ENCODE peak calls at places on chromosomes 13 and 19, in six cellular contexts. U is HL-60, L is GM12878, B is sigmoid colon, Y is transverse colon, E is Panc1. H is an unnamed sample.
A peak's percentile ranks its signal among the peaks of the same experiment; 100 is the strongest.

GRCh38 chr13:93942016-93942415 is 537.5 kb downstream of the DCT start:
- DNase-seq in L (no peak), E (no peak), B (no peak), Y (no peak), U (no peak), H (no peak)

GRCh38 chr19:13091400-13092161 is 11.1 kb downstream of the LYL1 start:
- DNase-seq in Y (no peak), L (no peak), E (no peak), B (peak; percentile 91), U (peak; percentile 40), H (no peak)

GRCh38 chr19:3716147-3716668 is 8.0 kb downstream of the TJP3 start:
- DNase-seq in B (no peak), L (no peak), Y (no peak), E (no peak), U (no peak), H (no peak)

GRCh38 chr19:18304496-18305312 is 18.2 kb downstream of the LSM4 start:
- DNase-seq in E (no peak), U (peak; percentile 67), B (peak; percentile 94), L (no peak), Y (peak; percentile 75), H (peak; percentile 80)

GRCh38 chr19:49932041-49932451 is 2.7 kb upstream of the NUP62 start:
- DNase-seq in Y (no peak), B (no peak), L (no peak), U (no peak), E (no peak), H (no peak)

GRCh38 chr19:49210108-49210900 is 52.7 kb downstream of the TRPM4 start:
- DNase-seq in E (no peak), Y (peak; percentile 42), L (no peak), U (no peak), B (peak; percentile 84), H (no peak)

GRCh38 chr13:51267581-51267980 is 45.4 kb downstream of the FAM124A start:
- DNase-seq in E (no peak), U (no peak), B (peak; percentile 21), Y (no peak), L (no peak), H (no peak)

GRCh38 chr19:15871570-15871969 is 26.3 kb downstream of the CYP4F2 start:
- DNase-seq in U (peak; percentile 76), B (no peak), L (no peak), Y (peak; percentile 11), E (no peak), H (no peak)

GRCh38 chr13:83498045-83498444 is 384.2 kb downstream of the SLITRK1 start:
- DNase-seq in E (no peak), U (no peak), Y (no peak), B (no peak), L (no peak), H (no peak)

GRCh38 chr13:72127031-72127430 is 260.0 kb upstream of the DACH1 start:
- DNase-seq in E (no peak), Y (no peak), U (no peak), L (no peak), B (no peak), H (no peak)

GRCh38 chr19:6018786-6019185 is 40.8 kb upstream of the RANBP3 start:
- DNase-seq in L (no peak), E (no peak), Y (no peak), B (peak; percentile 57), U (no peak), H (no peak)

GRCh38 chr19:1837625-1838105 is 10.6 kb downstream of the REXO1 start:
- DNase-seq in U (peak; percentile 44), E (no peak), L (no peak), B (no peak), Y (peak; percentile 72), H (peak; percentile 48)

GRCh38 chr13:42279080-42279479 is 7.1 kb downstream of the AKAP11 start:
- DNase-seq in Y (no peak), E (no peak), L (no peak), U (peak; percentile 55), B (no peak), H (no peak)

GRCh38 chr19:40241809-40242384 is 15.4 kb upstream of the CCNP start:
- DNase-seq in U (no peak), Y (no peak), L (no peak), E (no peak), B (no peak), H (no peak)

GRCh38 chr13:40680659-40681323 is 14.3 kb upstream of the FOXO1 start:
- DNase-seq in E (no peak), B (no peak), U (no peak), L (no peak), Y (no peak), H (no peak)

GRCh38 chr19:34171539-34171876 is 796 bp upstream of the LSM14A start:
- DNase-seq in U (no peak), E (no peak), L (peak; percentile 51), Y (no peak), B (no peak), H (no peak)

GRCh38 chr13:98443800-98444325 is 133.0 kb downstream of the STK24 start:
- DNase-seq in B (no peak), U (no peak), Y (no peak), L (no peak), E (no peak), H (no peak)
- TF ChIP-seq POLR2AphosphoS5 in B (no peak), U (no peak), Y (no peak), L (no peak), E (no peak), H (no peak)

GRCh38 chr19:11138659-11139526 is 16.7 kb downstream of the SPC24 start:
- DNase-seq in Y (peak; percentile 62), E (no peak), B (peak; percentile 94), U (peak; percentile 37), L (no peak), H (peak; percentile 68)
- TF ChIP-seq CTCF in Y (no peak), E (no peak), B (no peak), U (no peak), L (no peak), H (no peak)

DNA sequence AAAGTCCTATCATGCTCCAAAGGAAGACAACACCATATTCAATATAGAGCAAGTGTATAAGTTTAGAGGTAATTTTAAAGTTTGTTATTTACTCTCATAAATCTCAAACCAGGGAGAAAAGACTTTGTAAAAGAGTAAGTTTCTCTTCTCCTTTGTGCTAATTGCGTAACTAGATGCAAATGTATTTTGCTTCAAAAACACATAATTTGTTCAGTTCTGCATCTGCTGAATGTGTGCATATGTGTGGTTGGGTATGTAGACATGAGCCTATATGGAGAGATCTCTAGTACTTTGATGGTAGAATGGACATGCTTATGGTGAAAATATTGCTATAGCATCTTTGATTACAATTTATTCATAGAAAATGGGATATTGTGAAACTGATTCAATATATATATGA is 17.8 kb upstream of the MIR17HG start:
- DNase-seq in B (no peak), L (no peak), Y (no peak), U (no peak), E (no peak), H (no peak)
- TF ChIP-seq POLR2AphosphoS5 in B (no peak), L (no peak), Y (no peak), U (no peak), E (no peak), H (no peak)

GRCh38 chr19:41701401-41702075 is 6.9 kb upstream of the CEACAM5 start:
- DNase-seq in U (peak; percentile 23), E (no peak), Y (peak; percentile 70), L (no peak), B (peak; percentile 52), H (peak; percentile 31)
- TF ChIP-seq CTCF in U (peak; percentile 58), E (peak; percentile 65), Y (peak; percentile 28), L (peak; percentile 52), B (no peak), H (no peak)

DNA sequence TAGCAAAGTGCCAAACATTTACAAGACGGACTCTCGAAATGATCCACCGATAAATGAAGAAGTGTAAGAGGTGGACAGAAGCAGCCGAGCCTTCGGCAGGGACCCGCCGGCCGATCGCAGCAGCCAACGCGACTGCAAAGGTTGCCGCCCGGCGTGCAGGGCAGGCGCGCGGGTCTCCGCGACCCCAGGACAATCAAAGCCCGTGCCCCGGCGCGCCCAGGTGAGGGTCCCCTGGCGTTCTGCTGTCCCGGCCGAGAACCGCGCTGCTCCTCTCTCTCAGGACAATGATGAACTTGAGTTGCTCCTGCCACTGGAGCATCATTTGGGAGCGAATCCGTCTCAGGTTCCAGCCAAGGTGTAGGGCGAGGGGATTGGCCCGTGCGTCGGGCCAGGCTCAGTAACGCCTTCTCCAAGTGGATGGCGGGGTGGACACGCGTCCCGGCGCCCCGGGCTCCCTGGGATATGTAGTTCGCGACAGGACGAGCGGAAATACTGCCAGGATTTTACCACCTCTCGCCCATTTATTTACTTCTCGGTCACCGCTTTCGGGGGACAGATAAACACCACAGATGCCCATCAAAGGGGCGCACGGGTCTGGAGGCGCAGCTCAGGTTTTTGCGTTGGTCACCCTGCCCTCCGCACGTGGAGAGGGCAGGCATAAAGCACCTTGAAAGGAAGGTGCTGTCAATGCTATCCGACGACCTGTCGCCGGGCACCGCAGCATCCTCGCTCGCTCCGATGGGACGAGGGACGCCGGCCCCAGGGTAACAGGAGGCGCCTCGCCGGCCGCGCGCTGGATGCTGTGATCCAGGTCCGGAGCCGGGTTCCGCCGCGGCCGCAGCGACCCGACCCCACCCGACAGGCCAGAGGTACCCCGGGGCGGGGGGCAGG is at the start of the genes BIVM and POGLUT2:
- DNase-seq in E (peak; percentile 52), L (peak; percentile 67), Y (peak; percentile 91), B (peak; percentile 96), U (peak; percentile 97), H (peak; percentile 90)
- TF ChIP-seq POLR2AphosphoS5 in E (no peak), L (peak; percentile 46), Y (peak; percentile 40), B (peak; percentile 52), U (no peak), H (peak; percentile 48)

DNA sequence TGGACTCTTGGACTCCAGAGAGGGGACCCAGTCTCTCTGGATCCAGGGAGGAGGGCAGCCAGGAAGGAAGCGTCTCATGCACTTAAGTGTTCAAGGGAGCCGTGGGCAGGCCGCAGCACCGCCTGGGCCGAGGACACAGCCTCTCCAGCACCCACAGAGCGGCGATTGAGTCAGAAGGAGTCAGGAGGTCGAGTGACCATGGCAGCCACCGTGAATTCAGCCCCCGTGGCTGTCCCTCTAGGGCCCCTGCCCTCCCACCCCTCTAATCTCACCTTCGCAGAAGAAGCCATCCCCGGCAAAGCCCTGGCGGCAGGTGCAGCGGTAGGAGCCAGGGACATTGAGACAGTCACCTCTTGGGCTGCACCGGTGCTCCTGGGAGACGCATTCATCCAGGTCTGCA is 38.0 kb downstream of the FBN3 start:
- DNase-seq in B (no peak), Y (no peak), L (no peak), U (no peak), E (no peak), H (no peak)
- TF ChIP-seq CTCF in B (no peak), Y (no peak), L (no peak), U (no peak), E (no peak), H (no peak)

DNA sequence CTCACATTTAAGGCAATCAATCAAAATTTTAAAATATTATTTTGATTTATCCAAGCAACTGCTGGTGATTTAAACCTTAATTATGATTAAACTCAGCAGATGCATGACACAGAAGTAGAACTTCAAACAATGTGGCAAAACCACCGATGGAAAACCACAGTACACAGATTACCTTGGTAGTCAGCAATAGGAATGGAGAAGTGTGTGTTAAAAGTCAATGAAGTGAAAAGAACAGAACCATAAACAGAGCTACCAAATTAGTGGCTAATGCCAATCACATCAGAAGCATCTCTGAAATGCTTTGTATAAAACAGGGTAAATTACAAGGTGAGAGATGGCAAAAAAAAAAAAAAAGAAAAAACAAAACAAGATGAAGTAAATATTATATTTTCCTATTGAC is 31.2 kb downstream of the KATNAL1 start:
- DNase-seq in Y (no peak), L (peak; percentile 33), B (no peak), E (no peak), U (no peak), H (no peak)
- TF ChIP-seq POLR2AphosphoS5 in Y (no peak), L (no peak), B (no peak), E (no peak), U (no peak), H (no peak)

GRCh38 chr19:55099557-55100506 is 17.6 kb downstream of the PPP1R12C start:
- DNase-seq in E (no peak), L (no peak), Y (no peak), U (peak; percentile 13), B (no peak), H (no peak)
- TF ChIP-seq CTCF in E (no peak), L (no peak), Y (no peak), U (no peak), B (no peak), H (no peak)